ENCODE peak calls at places on chromosomes 7 and 10, in five cellular contexts. Y is HuH-7.5; M is stimulated activated CD4-positive, alpha-beta T cell treated with anti-CD3 and anti-CD28 coated beads, TNF-alpha, amount 100 ng/mL, for 24 hours; U is M059J; D is fibroblast of mammary gland. I is an unnamed sample.

GRCh38 chr10:6173203-6173602 is 29.5 kb upstream of the PFKFB3 start:
- DNase-seq in M (peak; percentile 55), Y (peak; percentile 43), U (no peak), D (no peak), I (peak; percentile 29)

GRCh38 chr10:101675115-101675514 is 19.9 kb downstream of the FBXW4 start:
- DNase-seq in M (no peak), D (no peak), U (no peak), Y (no peak), I (no peak)

GRCh38 chr10:80443531-80443974 is 10.6 kb upstream of the TSPAN14 start:
- DNase-seq in Y (no peak), M (no peak), D (no peak), U (peak; percentile 62), I (no peak)

GRCh38 chr7:147547252-147547897 is 1043.2 kb upstream of the C7orf33 start:
- DNase-seq in U (no peak), Y (no peak), D (peak; percentile 38), M (peak; percentile 0), I (peak; percentile 56)

GRCh38 chr7:16743207-16743606 is 10.3 kb upstream of the TSPAN13 start:
- DNase-seq in Y (no peak), D (peak; percentile 81), M (no peak), U (peak; percentile 72), I (no peak)

GRCh38 chr7:135335628-135336139 is 102.0 kb downstream of the STRA8 start:
- DNase-seq in U (peak; percentile 61), Y (peak; percentile 67), D (peak; percentile 45), M (peak; percentile 33), I (peak; percentile 93)

GRCh38 chr7:22442187-22442886 is 57.7 kb downstream of the STEAP1B start:
- DNase-seq in U (no peak), Y (peak; percentile 38), M (no peak), D (no peak), I (no peak)

GRCh38 chr7:94228223-94228622 is 166.5 kb upstream of the COL1A2 start:
- DNase-seq in U (no peak), M (no peak), D (no peak), Y (no peak), I (no peak)

GRCh38 chr10:126904807-126905686 is at the start of gene DOCK1:
- DNase-seq in U (peak; percentile 70), D (peak; percentile 60), Y (peak; percentile 80), M (peak; percentile 16), I (peak; percentile 82)

I was measured in Caco-2.